ENCODE peak calls at places on chromosomes 2 and 18, in five cellular contexts. A is uterus, L is HEK293T, G is Calu3, C is activated T-cell treated with anti-CD3 and anti-CD28 coated beads for 1 hour. D is an unnamed sample.

GRCh38 chr2:157440404-157441071 is 3.4 kb downstream of the CYTIP start:
- DNase-seq in A (no peak), L (no peak), G (no peak), C (no peak), D (no peak)

GRCh38 chr2:183359867-183360266 is 235.6 kb downstream of the NUP35 start:
- DNase-seq in A (no peak), L (no peak), G (no peak), C (no peak), D (no peak)

GRCh38 chr2:219446101-219446504 is 11.5 kb downstream of the SPEG start:
- DNase-seq in A (peak; percentile 79), L (no peak), G (no peak), C (no peak), D (no peak)

GRCh38 chr2:70143314-70144150 is 47.3 kb downstream of the C2orf42 start:
- DNase-seq in A (peak; percentile 67), L (no peak), G (peak; percentile 45), C (no peak), D (peak; percentile 54)

GRCh38 chr18:55406374-55407045 is 181.5 kb downstream of the TCF4 start:
- DNase-seq in A (no peak), L (no peak), G (no peak), C (no peak), D (no peak)

GRCh38 chr18:10060469-10060782 is 146.6 kb downstream of the VAPA start:
- DNase-seq in A (no peak), L (no peak), G (no peak), C (no peak), D (no peak)

GRCh38 chr2:155099784-155100183 is 401.3 kb downstream of the KCNJ3 start:
- DNase-seq in A (no peak), L (no peak), G (peak; percentile 74), C (no peak), D (no peak)

GRCh38 chr2:141021109-141021508 is 1109.7 kb downstream of the LRP1B start:
- DNase-seq in A (no peak), L (no peak), G (no peak), C (no peak), D (peak; percentile 8)

GRCh38 chr2:217124050-217124449 is 264.2 kb upstream of the TNP1 start:
- DNase-seq in A (no peak), L (no peak), G (no peak), C (no peak), D (no peak)

GRCh38 chr2:102606353-102606752 is 13.0 kb upstream of the SLC9A2 start:
- DNase-seq in A (no peak), L (no peak), G (no peak), C (no peak), D (no peak)

GRCh38 chr2:231877533-231878456 is 48.4 kb downstream of the NPPC start:
- DNase-seq in A (no peak), L (no peak), G (peak; percentile 62), C (no peak), D (no peak)

GRCh38 chr2:185337033-185337432 is 401.6 kb upstream of the FSIP2 start:
- DNase-seq in A (no peak), L (no peak), G (no peak), C (no peak), D (no peak)

GRCh38 chr2:30283931-30284565 is 52.7 kb downstream of the LBH start:
- DNase-seq in A (no peak), L (no peak), G (no peak), C (no peak), D (no peak)